ENCODE peak calls at places on chromosomes 7 and 10, in five cellular contexts. One of them, this sample, is unnamed.

GRCh38 chr7:88455696-88456095 is 149.0 kb upstream of the STEAP4 start:
- DNase-seq in HepG2: no peak
- DNase-seq in GM12878: no peak
- DNase-seq in K562: no peak
- DNase-seq in SK-N-SH: no peak
- DNase-seq in this sample: no peak

GRCh38 chr10:100327007-100327700 is 2.9 kb downstream of the PKD2L1 start:
- DNase-seq in HepG2: no peak
- DNase-seq in SK-N-SH: no peak
- DNase-seq in K562: no peak
- DNase-seq in GM12878: peak; percentile 90
- DNase-seq in this sample: no peak

GRCh38 chr10:79446451-79447020 is 1.1 kb upstream of the ZCCHC24 start:
- DNase-seq in K562: peak; percentile 86
- DNase-seq in HepG2: no peak
- DNase-seq in GM12878: no peak
- DNase-seq in SK-N-SH: peak; percentile 91
- DNase-seq in this sample: peak; percentile 59

GRCh38 chr10:124996127-124996853 is 54.4 kb downstream of the ZRANB1 start:
- DNase-seq in HepG2: no peak
- DNase-seq in SK-N-SH: no peak
- DNase-seq in GM12878: no peak
- DNase-seq in K562: no peak
- DNase-seq in this sample: no peak

GRCh38 chr7:35556532-35557471 is 138.1 kb downstream of the HERPUD2 start:
- DNase-seq in HepG2: peak; percentile 50
- DNase-seq in GM12878: no peak
- DNase-seq in K562: no peak
- DNase-seq in SK-N-SH: peak; percentile 41
- DNase-seq in this sample: no peak

GRCh38 chr7:66013938-66014337 is 31.9 kb upstream of the GUSB start:
- DNase-seq in GM12878: no peak
- DNase-seq in HepG2: peak; percentile 65
- DNase-seq in SK-N-SH: peak; percentile 49
- DNase-seq in K562: no peak
- DNase-seq in this sample: peak; percentile 59

GRCh38 chr7:33807779-33808482 is 97.4 kb upstream of the BMPER start:
- DNase-seq in GM12878: no peak
- DNase-seq in K562: peak; percentile 35
- DNase-seq in SK-N-SH: peak; percentile 48
- DNase-seq in HepG2: peak; percentile 69
- DNase-seq in this sample: peak; percentile 67

GRCh38 chr7:141585592-141586510 is 34.6 kb downstream of the AGK start:
- DNase-seq in GM12878: peak; percentile 46
- DNase-seq in HepG2: peak; percentile 85
- DNase-seq in SK-N-SH: no peak
- DNase-seq in K562: no peak
- DNase-seq in this sample: no peak

GRCh38 chr7:140638311-140638791 is 2.3 kb downstream of the DENND2A start:
- DNase-seq in HepG2: no peak
- DNase-seq in SK-N-SH: no peak
- DNase-seq in GM12878: no peak
- DNase-seq in K562: no peak
- DNase-seq in this sample: no peak

GRCh38 chr7:43119371-43120069 is 7.1 kb downstream of the HECW1 start:
- DNase-seq in K562: no peak
- DNase-seq in SK-N-SH: no peak
- DNase-seq in GM12878: no peak
- DNase-seq in HepG2: no peak
- DNase-seq in this sample: no peak

GRCh38 chr7:131586759-131587158 is 30.3 kb upstream of the PODXL start:
- DNase-seq in K562: no peak
- DNase-seq in SK-N-SH: no peak
- DNase-seq in HepG2: no peak
- DNase-seq in GM12878: no peak
- DNase-seq in this sample: no peak

GRCh38 chr7:128876978-128877755 is 14.5 kb downstream of the ATP6V1F start:
- DNase-seq in GM12878: no peak
- DNase-seq in HepG2: no peak
- DNase-seq in K562: no peak
- DNase-seq in SK-N-SH: no peak
- DNase-seq in this sample: no peak

DNA sequence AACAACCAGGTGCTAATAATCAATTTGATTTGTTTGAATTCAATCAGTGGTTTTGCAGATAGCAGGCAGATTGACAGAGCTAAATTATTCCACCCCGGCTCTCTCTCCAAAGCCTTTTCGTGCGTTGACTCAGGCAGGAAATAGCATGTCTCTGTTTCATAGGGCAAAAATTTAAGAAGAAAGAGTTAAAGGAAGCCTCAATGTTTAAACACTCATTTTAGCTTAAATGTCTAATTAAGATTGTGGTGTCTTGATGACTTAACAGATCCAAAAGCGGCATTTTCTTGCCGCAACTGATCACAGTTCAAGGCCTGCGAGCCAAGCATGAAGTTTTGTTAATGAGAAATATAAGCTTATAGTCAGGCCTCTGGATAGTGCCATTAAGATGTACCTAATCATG is 1051.1 kb upstream of the AUTS2 start:
- DNase-seq in SK-N-SH: no peak
- DNase-seq in GM12878: no peak
- DNase-seq in HepG2: no peak
- DNase-seq in K562: no peak
- DNase-seq in this sample: no peak
- TF ChIP-seq FOXM1 in SK-N-SH: no peak
- TF ChIP-seq FOXM1 in GM12878: no peak
- TF ChIP-seq FOXM1 in HepG2: no peak
- TF ChIP-seq FOXM1 in K562: no peak
- TF ChIP-seq FOXM1 in this sample: no peak

DNA sequence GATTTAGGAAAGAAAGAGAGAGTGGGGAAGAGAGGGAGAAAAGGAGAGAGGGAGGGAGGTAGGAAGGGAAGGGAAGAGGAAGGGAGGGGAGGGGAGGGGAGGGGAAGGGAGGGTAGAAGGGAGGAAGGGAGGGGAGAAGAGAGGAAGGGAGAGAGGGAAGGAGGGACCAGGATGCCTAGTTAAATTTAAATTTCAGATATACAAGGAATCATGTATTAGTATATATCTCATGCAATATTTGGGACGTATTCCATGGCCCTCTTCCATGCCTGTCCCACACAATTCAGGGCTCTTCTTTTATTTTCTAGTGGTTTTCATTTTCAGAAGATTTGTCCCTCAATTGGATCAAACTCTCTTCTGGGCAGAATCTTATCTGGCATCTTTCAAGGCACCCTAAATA is 172.4 kb upstream of the PRR15 start:
- DNase-seq in GM12878: no peak
- DNase-seq in K562: no peak
- DNase-seq in HepG2: no peak
- DNase-seq in SK-N-SH: no peak
- DNase-seq in this sample: no peak
- TF ChIP-seq FOXM1 in GM12878: no peak
- TF ChIP-seq FOXM1 in K562: no peak
- TF ChIP-seq FOXM1 in HepG2: no peak
- TF ChIP-seq FOXM1 in SK-N-SH: no peak
- TF ChIP-seq FOXM1 in this sample: no peak

GRCh38 chr10:52701647-52702046 is 70.9 kb downstream of the MBL2 start:
- DNase-seq in SK-N-SH: no peak
- DNase-seq in K562: no peak
- DNase-seq in GM12878: no peak
- DNase-seq in HepG2: peak; percentile 10
- DNase-seq in this sample: no peak

GRCh38 chr10:52703451-52703850 is 69.1 kb downstream of the MBL2 start:
- DNase-seq in SK-N-SH: no peak
- DNase-seq in HepG2: no peak
- DNase-seq in K562: no peak
- DNase-seq in GM12878: no peak
- DNase-seq in this sample: no peak

GRCh38 chr10:52703898-52704297 is 68.7 kb downstream of the MBL2 start:
- DNase-seq in HepG2: no peak
- DNase-seq in SK-N-SH: peak; percentile 34
- DNase-seq in GM12878: no peak
- DNase-seq in K562: no peak
- DNase-seq in this sample: peak; percentile 17

GRCh38 chr10:52706347-52707070 is 66.1 kb downstream of the MBL2 start:
- DNase-seq in GM12878: no peak
- DNase-seq in K562: no peak
- DNase-seq in SK-N-SH: no peak
- DNase-seq in HepG2: no peak
- DNase-seq in this sample: no peak
- TF ChIP-seq FOXM1 in GM12878: no peak
- TF ChIP-seq FOXM1 in K562: no peak
- TF ChIP-seq FOXM1 in SK-N-SH: no peak
- TF ChIP-seq FOXM1 in HepG2: no peak
- TF ChIP-seq FOXM1 in this sample: no peak

GRCh38 chr10:17833656-17834055 is 24.5 kb downstream of the MRC1 start:
- DNase-seq in GM12878: no peak
- DNase-seq in K562: no peak
- DNase-seq in SK-N-SH: no peak
- DNase-seq in HepG2: no peak
- DNase-seq in this sample: no peak
- TF ChIP-seq FOXM1 in GM12878: no peak
- TF ChIP-seq FOXM1 in K562: no peak
- TF ChIP-seq FOXM1 in SK-N-SH: no peak
- TF ChIP-seq FOXM1 in HepG2: no peak
- TF ChIP-seq FOXM1 in this sample: no peak

GRCh38 chr7:17772581-17773288 is 167.6 kb downstream of the SNX13 start:
- DNase-seq in GM12878: no peak
- DNase-seq in SK-N-SH: no peak
- DNase-seq in K562: no peak
- DNase-seq in HepG2: peak; percentile 5
- DNase-seq in this sample: no peak

GRCh38 chr7:17771901-17772408 is 168.3 kb downstream of the SNX13 start:
- DNase-seq in GM12878: no peak
- DNase-seq in HepG2: no peak
- DNase-seq in SK-N-SH: no peak
- DNase-seq in K562: no peak
- DNase-seq in this sample: no peak

GRCh38 chr7:17774701-17775288 is 165.5 kb downstream of the SNX13 start:
- DNase-seq in HepG2: no peak
- DNase-seq in GM12878: no peak
- DNase-seq in SK-N-SH: no peak
- DNase-seq in K562: no peak
- DNase-seq in this sample: no peak

GRCh38 chr7:17773289-17773626 is 167.0 kb downstream of the SNX13 start:
- DNase-seq in K562: no peak
- DNase-seq in SK-N-SH: no peak
- DNase-seq in GM12878: no peak
- DNase-seq in HepG2: peak; percentile 70
- DNase-seq in this sample: no peak

GRCh38 chr7:17774248-17774647 is 166.0 kb downstream of the SNX13 start:
- DNase-seq in SK-N-SH: no peak
- DNase-seq in GM12878: no peak
- DNase-seq in HepG2: no peak
- DNase-seq in K562: no peak
- DNase-seq in this sample: no peak
- TF ChIP-seq FOXM1 in SK-N-SH: no peak
- TF ChIP-seq FOXM1 in GM12878: no peak
- TF ChIP-seq FOXM1 in HepG2: no peak
- TF ChIP-seq FOXM1 in K562: no peak
- TF ChIP-seq FOXM1 in this sample: no peak